ENCODE peak calls at places on chromosomes 5 and 9, in six cellular contexts. M is stomach, Q is colonic mucosa, Y is IMR-90, T is HL-60, X is left ventricle myocardium inferior. W is an unnamed sample.

GRCh38 chr5:73030995-73031394 is 75.2 kb downstream of the FCHO2 start:
- DNase-seq in M (no peak), Q (no peak), Y (peak; percentile 90), T (no peak), X (no peak), W (no peak)

GRCh38 chr5:56337715-56338319 is 104.7 kb upstream of the ANKRD55 start:
- DNase-seq in M (no peak), Q (no peak), Y (no peak), T (no peak), X (no peak), W (no peak)

GRCh38 chr9:70553718-70554673 is 139.5 kb upstream of the KLF9 start:
- DNase-seq in M (no peak), Q (no peak), Y (peak; percentile 30), T (no peak), X (no peak), W (no peak)

GRCh38 chr5:1155191-1156032 is 43.5 kb upstream of the SLC12A7 start:
- DNase-seq in M (no peak), Q (no peak), Y (no peak), T (no peak), X (no peak), W (no peak)

GRCh38 chr5:1312993-1313833 is 18.3 kb upstream of the TERT start:
- DNase-seq in M (peak; percentile 23), Q (no peak), Y (no peak), T (peak; percentile 68), X (no peak), W (no peak)

GRCh38 chr5:74394543-74394923 is 246.0 kb downstream of the ENC1 start:
- DNase-seq in M (no peak), Q (no peak), Y (no peak), T (no peak), X (no peak), W (no peak)

GRCh38 chr9:69758981-69759477 is 782 bp downstream of the PTAR1 start:
- DNase-seq in M (no peak), Q (no peak), Y (no peak), T (no peak), X (no peak), W (no peak)

GRCh38 chr5:103114440-103114839 is 5.5 kb downstream of the GIN1 start:
- DNase-seq in M (no peak), Q (no peak), Y (no peak), T (no peak), X (no peak), W (no peak)

GRCh38 chr9:114501786-114502682 is 3.2 kb downstream of the WHRN start:
- DNase-seq in M (no peak), Q (no peak), Y (peak; percentile 81), T (no peak), X (no peak), W (no peak)

GRCh38 chr9:78023003-78023741 is 8.4 kb downstream of the GNAQ start:
- DNase-seq in M (peak; percentile 48), Q (peak; percentile 51), Y (peak; percentile 82), T (peak; percentile 90), X (no peak), W (peak; percentile 31)

GRCh38 chr5:77129386-77129785 is 42.3 kb upstream of the ZBED3 start:
- DNase-seq in M (no peak), Q (no peak), Y (peak; percentile 13), T (no peak), X (no peak), W (peak; percentile 10)

GRCh38 chr9:38295751-38296150 is 96.8 kb upstream of the ALDH1B1 start:
- DNase-seq in M (no peak), Q (no peak), Y (no peak), T (no peak), X (no peak), W (no peak)

GRCh38 chr9:130128782-130129424 is 43.3 kb upstream of the NCS1 start:
- DNase-seq in M (no peak), Q (peak; percentile 30), Y (peak; percentile 99), T (peak; percentile 41), X (peak; percentile 42), W (peak; percentile 31)

GRCh38 chr5:42555797-42556196 is 132.6 kb downstream of the GHR start:
- DNase-seq in M (no peak), Q (no peak), Y (no peak), T (no peak), X (no peak), W (no peak)

GRCh38 chr5:154395407-154396106 is 50.2 kb upstream of the SAP30L start:
- DNase-seq in M (peak; percentile 65), Q (peak; percentile 39), Y (no peak), T (no peak), X (no peak), W (no peak)

GRCh38 chr5:173714551-173715428 is 98.3 kb upstream of the BOD1 start:
- DNase-seq in M (no peak), Q (no peak), Y (peak; percentile 93), T (no peak), X (no peak), W (no peak)

GRCh38 chr5:158559066-158559465 is 540.6 kb downstream of the EBF1 start:
- DNase-seq in M (no peak), Q (no peak), Y (no peak), T (no peak), X (no peak), W (no peak)

GRCh38 chr9:19171271-19171670 is 44.0 kb upstream of the PLIN2 start:
- DNase-seq in M (no peak), Q (no peak), Y (no peak), T (no peak), X (no peak), W (no peak)

GRCh38 chr5:173638631-173639030 is 22.2 kb upstream of the BOD1 start:
- DNase-seq in M (peak; percentile 7), Q (no peak), Y (no peak), T (no peak), X (no peak), W (no peak)

GRCh38 chr9:111167341-111167740 is 129.1 kb upstream of the LPAR1 start:
- DNase-seq in M (no peak), Q (no peak), Y (no peak), T (no peak), X (no peak), W (no peak)

GRCh38 chr5:60883229-60883628 is 39.2 kb upstream of the ELOVL7 start:
- DNase-seq in M (no peak), Q (no peak), Y (no peak), T (no peak), X (no peak), W (no peak)

GRCh38 chr9:123327697-123328100 is 28.3 kb upstream of the CRB2 start:
- DNase-seq in M (peak; percentile 82), Q (peak; percentile 66), Y (no peak), T (no peak), X (no peak), W (peak; percentile 89)

GRCh38 chr5:130102995-130103394 is 198.7 kb downstream of the CHSY3 start:
- DNase-seq in M (no peak), Q (no peak), Y (no peak), T (no peak), X (no peak), W (no peak)

GRCh38 chr9:2230362-2230761 is 215.2 kb downstream of the SMARCA2 start:
- DNase-seq in M (no peak), Q (no peak), Y (no peak), T (no peak), X (no peak), W (no peak)

GRCh38 chr5:95081500-95082355 is 203.2 kb downstream of the MCTP1 start:
- DNase-seq in M (peak; percentile 59), Q (no peak), Y (peak; percentile 89), T (peak; percentile 62), X (peak; percentile 36), W (peak; percentile 20)

DNA sequence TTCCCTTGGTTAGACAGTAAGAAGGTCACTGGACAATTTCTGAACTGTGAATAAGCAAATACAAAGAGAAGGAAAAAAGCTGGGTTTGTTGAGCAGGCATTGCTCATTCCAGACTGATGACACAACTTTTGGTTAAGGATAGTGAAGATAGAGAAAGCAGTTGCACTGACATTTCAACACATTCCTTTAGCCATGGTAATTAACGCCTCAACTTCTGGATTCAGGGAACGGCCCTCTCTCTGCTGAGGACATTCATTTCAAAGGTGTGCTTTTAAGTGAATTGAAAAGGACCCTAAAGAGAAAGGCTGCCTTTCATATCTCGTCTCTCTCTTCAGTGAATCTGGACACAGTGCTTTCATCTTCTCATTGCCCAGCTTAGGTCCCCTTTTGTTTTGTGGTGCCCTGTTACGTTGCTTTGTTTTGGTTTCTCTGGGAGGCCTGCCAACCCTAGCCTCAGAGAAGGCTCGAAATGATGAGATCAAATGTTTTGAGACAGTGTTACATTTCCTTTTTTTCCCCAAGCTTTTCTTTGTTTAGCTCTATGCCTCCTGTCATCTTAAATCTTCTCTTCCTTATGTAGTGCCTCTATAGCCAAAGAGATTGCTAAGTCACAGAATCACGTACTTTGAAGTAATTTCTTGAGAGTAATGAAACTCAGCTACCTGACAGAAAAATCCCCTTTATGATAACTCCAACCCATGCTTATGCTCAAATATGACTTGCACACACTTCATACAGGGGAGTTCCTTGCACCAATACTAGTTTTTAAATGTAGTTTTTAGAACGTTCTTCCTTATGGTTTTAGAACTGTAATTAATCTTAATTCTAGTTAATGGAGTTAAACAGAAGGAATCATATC is 94.4 kb upstream of the IFNE start:
- DNase-seq in M (no peak), Q (no peak), Y (peak; percentile 87), T (no peak), X (no peak), W (no peak)
- H3K27ac ChIP-seq in M (no peak overlapping the region), Q (no peak overlapping the region), Y (peak overlapping the region; percentile 94), T (no peak overlapping the region), X (no peak overlapping the region), W (no peak overlapping the region)

GRCh38 chr5:96875805-96876291 is 452 bp upstream of the ERAP2 start:
- DNase-seq in M (no peak), Q (peak; percentile 28), Y (no peak), T (no peak), X (no peak), W (no peak)
- H3K27ac ChIP-seq in M (peak overlapping the region; percentile 83), Q (peak overlapping the region; percentile 63), Y (peak overlapping the region; percentile 61), T (peak overlapping the region; percentile 83), X (peak overlapping the region; percentile 86), W (peak overlapping the region; percentile 64)

GRCh38 chr5:65192326-65192725 is 289.4 kb downstream of the ADAMTS6 start:
- DNase-seq in M (no peak), Q (no peak), Y (peak; percentile 79), T (no peak), X (no peak), W (no peak)

GRCh38 chr5:65191554-65192126 is 290.1 kb downstream of the ADAMTS6 start:
- DNase-seq in M (no peak), Q (no peak), Y (no peak), T (no peak), X (no peak), W (no peak)

GRCh38 chr5:65198777-65199120 is 283.0 kb downstream of the ADAMTS6 start:
- DNase-seq in M (no peak), Q (no peak), Y (peak; percentile 99), T (no peak), X (no peak), W (no peak)

GRCh38 chr5:65197899-65198776 is 283.6 kb downstream of the ADAMTS6 start:
- DNase-seq in M (no peak), Q (no peak), Y (no peak), T (no peak), X (no peak), W (no peak)

DNA sequence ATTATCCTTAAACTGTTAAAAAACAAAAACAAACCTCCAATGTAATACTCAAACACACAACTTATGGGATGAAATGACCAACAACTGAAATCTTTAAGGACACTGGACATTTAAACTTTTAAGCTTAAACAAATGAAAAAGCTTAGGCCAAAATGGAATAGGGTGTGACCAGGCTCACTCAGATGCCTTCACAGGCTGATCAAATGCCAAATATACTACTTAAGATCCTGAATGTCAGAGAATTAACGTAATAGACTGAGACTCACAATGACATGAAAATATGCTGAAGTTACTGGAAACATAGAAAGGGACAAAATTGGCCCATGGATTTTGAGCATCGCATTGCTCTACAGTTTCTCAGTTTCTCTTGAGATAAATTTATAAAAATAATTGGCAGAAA is 286.8 kb downstream of the ADAMTS6 start:
- DNase-seq in M (no peak), Q (no peak), Y (no peak), T (no peak), X (no peak), W (no peak)
- H3K27ac ChIP-seq in M (no peak overlapping the region), Q (no peak overlapping the region), Y (no peak overlapping the region), T (no peak overlapping the region), X (no peak overlapping the region), W (no peak overlapping the region)

GRCh38 chr5:125372694-125373621 is 626.5 kb upstream of the ZNF608 start:
- DNase-seq in M (no peak), Q (no peak), Y (peak; percentile 77), T (no peak), X (no peak), W (no peak)
- H3K27ac ChIP-seq in M (no peak overlapping the region), Q (no peak overlapping the region), Y (no peak overlapping the region), T (no peak overlapping the region), X (no peak overlapping the region), W (no peak overlapping the region)

W was measured in body of pancreas.